ENCODE peak calls at places on chromosome 1, in eight cellular contexts. U is activated effector memory CD4-positive, alpha-beta T cell treated with anti-CD3 and anti-CD28 coated beads, Interleukin-2, amount 50 U/mL, for 16 hours; N is neural crest cell; R is fibroblast of lung; K is choroid plexus epithelial cell; F is psoas muscle; T is mucosa of gallbladder; G is GF-D8. X is an unnamed sample.

GRCh38 chr1:183687546-183688279 is 34.6 kb upstream of the APOBEC4 start:
- DNase-seq in U (no peak), N (no peak), R (no peak), K (peak; percentile 32), F (no peak), T (no peak), G (no peak), X (no peak)

GRCh38 chr1:67429528-67430357 is 459 bp downstream of the SERBP1 start:
- DNase-seq in U (peak; percentile 79), N (peak; percentile 10), R (no peak), K (no peak), F (peak; percentile 33), T (no peak), G (no peak), X (no peak)

GRCh38 chr1:110421159-110421777 is 13.8 kb upstream of the LAMTOR5 start:
- DNase-seq in U (peak; percentile 60), N (no peak), R (peak; percentile 61), K (peak; percentile 74), F (no peak), T (no peak), G (peak; percentile 36), X (no peak)

GRCh38 chr1:43952731-43953350 is 6.1 kb downstream of the IPO13 start:
- DNase-seq in U (no peak), N (no peak), R (no peak), K (no peak), F (no peak), T (no peak), G (no peak), X (no peak)

GRCh38 chr1:64663654-64664053 is 81.2 kb upstream of the RAVER2 start:
- DNase-seq in U (no peak), N (peak; percentile 36), R (peak; percentile 11), K (peak; percentile 40), F (no peak), T (no peak), G (no peak), X (no peak)

GRCh38 chr1:220732621-220733020 is 15.5 kb upstream of the MTARC2 start:
- DNase-seq in U (no peak), N (no peak), R (no peak), K (no peak), F (no peak), T (no peak), G (no peak), X (no peak)

GRCh38 chr1:154413177-154413576 is 8.0 kb downstream of the IL6R start:
- DNase-seq in U (no peak), N (no peak), R (no peak), K (no peak), F (no peak), T (no peak), G (no peak), X (no peak)

GRCh38 chr1:240114222-240114621 is 22.5 kb downstream of the FMN2 start:
- DNase-seq in U (no peak), N (no peak), R (no peak), K (no peak), F (no peak), T (no peak), G (no peak), X (no peak)

GRCh38 chr1:172699111-172699510 is 40.2 kb downstream of the FASLG start:
- DNase-seq in U (peak; percentile 89), N (no peak), R (peak; percentile 73), K (peak; percentile 76), F (no peak), T (peak; percentile 16), G (peak; percentile 19), X (no peak)

GRCh38 chr1:26114165-26114927 is 2.7 kb downstream of the PDIK1L start:
- DNase-seq in U (no peak), N (no peak), R (no peak), K (no peak), F (no peak), T (no peak), G (no peak), X (no peak)

GRCh38 chr1:36705629-36706028 is 222.9 kb upstream of the CSF3R start:
- DNase-seq in U (no peak), N (no peak), R (no peak), K (no peak), F (no peak), T (no peak), G (no peak), X (no peak)

GRCh38 chr1:31663622-31664452 is 19.2 kb upstream of the PEF1 start:
- DNase-seq in U (peak; percentile 86), N (peak; percentile 85), R (no peak), K (peak; percentile 51), F (peak; percentile 57), T (peak; percentile 45), G (no peak), X (peak; percentile 70)

GRCh38 chr1:167136191-167136614 is 42.3 kb downstream of the STYXL2 start:
- DNase-seq in U (no peak), N (no peak), R (peak; percentile 83), K (peak; percentile 87), F (peak; percentile 45), T (no peak), G (no peak), X (no peak)

GRCh38 chr1:219090618-219091017 is 83.1 kb upstream of the LYPLAL1 start:
- DNase-seq in U (no peak), N (no peak), R (no peak), K (no peak), F (no peak), T (no peak), G (peak; percentile 64), X (no peak)

GRCh38 chr1:62209931-62210595 is 15.4 kb downstream of the L1TD1 start:
- DNase-seq in U (no peak), N (no peak), R (no peak), K (no peak), F (no peak), T (no peak), G (no peak), X (no peak)